ENCODE peak calls at places on chromosomes 13 and 19, in five cellular contexts. One of them, this sample, is unnamed.

GRCh38 chr13:31046711-31047279 is 114.3 kb downstream of the TEX26 start:
- DNase-seq in K562: no peak
- DNase-seq in HepG2: no peak
- DNase-seq in A549: no peak
- DNase-seq in GM12878: no peak
- DNase-seq in this sample: no peak

GRCh38 chr19:35497406-35497805 is 7.1 kb upstream of the KRTDAP start:
- DNase-seq in K562: no peak
- DNase-seq in HepG2: no peak
- DNase-seq in A549: no peak
- DNase-seq in GM12878: no peak
- DNase-seq in this sample: no peak

GRCh38 chr19:3433805-3434540 is 46.4 kb downstream of the SMIM24 start:
- DNase-seq in K562: no peak
- DNase-seq in HepG2: no peak
- DNase-seq in A549: no peak
- DNase-seq in GM12878: no peak
- DNase-seq in this sample: no peak

GRCh38 chr13:85610024-85610423 is 189.2 kb downstream of the SLITRK6 start:
- DNase-seq in K562: no peak
- DNase-seq in HepG2: no peak
- DNase-seq in A549: no peak
- DNase-seq in GM12878: no peak
- DNase-seq in this sample: no peak

GRCh38 chr19:17183271-17183757 is 31.8 kb upstream of the USE1 start:
- DNase-seq in K562: no peak
- DNase-seq in HepG2: no peak
- DNase-seq in A549: no peak
- DNase-seq in GM12878: no peak
- DNase-seq in this sample: no peak

GRCh38 chr13:19382111-19382510 is 179.2 kb downstream of the TPTE2 start:
- DNase-seq in K562: no peak
- DNase-seq in HepG2: no peak
- DNase-seq in A549: no peak
- DNase-seq in GM12878: no peak
- DNase-seq in this sample: no peak

GRCh38 chr13:27273658-27274425 is 3.2 kb downstream of the RASL11A start:
- DNase-seq in K562: no peak
- DNase-seq in HepG2: no peak
- DNase-seq in A549: no peak
- DNase-seq in GM12878: no peak
- DNase-seq in this sample: no peak

GRCh38 chr19:11013771-11014170 is 52.9 kb downstream of the SMARCA4 start:
- DNase-seq in K562: no peak
- DNase-seq in HepG2: no peak
- DNase-seq in A549: no peak
- DNase-seq in GM12878: no peak
- DNase-seq in this sample: no peak

GRCh38 chr13:45548281-45548680 is 67.3 kb downstream of the ERICH6B start:
- DNase-seq in K562: no peak
- DNase-seq in HepG2: no peak
- DNase-seq in A549: no peak
- DNase-seq in GM12878: no peak
- DNase-seq in this sample: no peak

GRCh38 chr19:19209372-19209771 is 2.4 kb upstream of the NCAN start:
- DNase-seq in K562: no peak
- DNase-seq in HepG2: no peak
- DNase-seq in A549: no peak
- DNase-seq in GM12878: no peak
- DNase-seq in this sample: no peak

GRCh38 chr13:111344471-111345191 is 24.2 kb downstream of the TEX29 start:
- DNase-seq in K562: peak
- DNase-seq in HepG2: peak
- DNase-seq in A549: peak
- DNase-seq in GM12878: no peak
- DNase-seq in this sample: peak

GRCh38 chr19:13117176-13117771 is 734 bp upstream of the TRMT1 start:
- DNase-seq in K562: no peak
- DNase-seq in HepG2: no peak
- DNase-seq in A549: no peak
- DNase-seq in GM12878: no peak
- DNase-seq in this sample: no peak

GRCh38 chr13:30319130-30319529 is 11.8 kb upstream of the KATNAL1 start:
- DNase-seq in K562: no peak
- DNase-seq in HepG2: no peak
- DNase-seq in A549: no peak
- DNase-seq in GM12878: no peak
- DNase-seq in this sample: no peak

GRCh38 chr19:49400034-49400433 is 12.0 kb downstream of the KASH5 start:
- DNase-seq in K562: no peak
- DNase-seq in HepG2: peak
- DNase-seq in A549: no peak
- DNase-seq in GM12878: no peak
- DNase-seq in this sample: no peak

GRCh38 chr19:34336781-34337271 is 28.2 kb upstream of the GPI start:
- DNase-seq in K562: no peak
- DNase-seq in HepG2: no peak
- DNase-seq in A549: peak
- DNase-seq in GM12878: no peak
- DNase-seq in this sample: no peak

GRCh38 chr19:17834350-17835181 is 13.2 kb downstream of the JAK3 start:
- DNase-seq in K562: peak
- DNase-seq in HepG2: no peak
- DNase-seq in A549: peak
- DNase-seq in GM12878: no peak
- DNase-seq in this sample: peak

GRCh38 chr19:3814648-3815047 is 28.5 kb upstream of the MATK start:
- DNase-seq in K562: no peak
- DNase-seq in HepG2: no peak
- DNase-seq in A549: no peak
- DNase-seq in GM12878: no peak
- DNase-seq in this sample: no peak

GRCh38 chr13:45132384-45133064 is 12.2 kb downstream of the GTF2F2 start:
- DNase-seq in K562: no peak
- DNase-seq in HepG2: no peak
- DNase-seq in A549: no peak
- DNase-seq in GM12878: peak
- DNase-seq in this sample: no peak

GRCh38 chr13:45500492-45501174 is 35.9 kb downstream of the COG3 start:
- DNase-seq in K562: no peak
- DNase-seq in HepG2: peak
- DNase-seq in A549: no peak
- DNase-seq in GM12878: no peak
- DNase-seq in this sample: no peak

GRCh38 chr19:5956728-5957127 is 21.2 kb downstream of the RANBP3 start:
- DNase-seq in K562: no peak
- DNase-seq in HepG2: no peak
- DNase-seq in A549: no peak
- DNase-seq in GM12878: no peak
- DNase-seq in this sample: no peak
- TF ChIP-seq HDAC2 in K562: no peak
- TF ChIP-seq HDAC2 in HepG2: no peak
- TF ChIP-seq HDAC2 in A549: no peak
- TF ChIP-seq HDAC2 in GM12878: no peak
- TF ChIP-seq HDAC2 in this sample: no peak

GRCh38 chr19:42271045-42271419 is 2.0 kb downstream of the CIC start:
- DNase-seq in K562: no peak
- DNase-seq in HepG2: no peak
- DNase-seq in A549: no peak
- DNase-seq in GM12878: no peak
- DNase-seq in this sample: no peak

GRCh38 chr19:42268142-42268703 is 829 bp upstream of the CIC start:
- DNase-seq in K562: peak
- DNase-seq in HepG2: peak
- DNase-seq in A549: peak
- DNase-seq in GM12878: peak
- DNase-seq in this sample: peak

GRCh38 chr19:42268704-42269517 is at the start of gene CIC:
- DNase-seq in K562: peak
- DNase-seq in HepG2: peak
- DNase-seq in A549: peak
- DNase-seq in GM12878: peak
- DNase-seq in this sample: peak

GRCh38 chr19:42270346-42271044 is 1.4 kb downstream of the CIC start:
- DNase-seq in K562: no peak
- DNase-seq in HepG2: no peak
- DNase-seq in A549: peak
- DNase-seq in GM12878: no peak
- DNase-seq in this sample: no peak

DNA sequence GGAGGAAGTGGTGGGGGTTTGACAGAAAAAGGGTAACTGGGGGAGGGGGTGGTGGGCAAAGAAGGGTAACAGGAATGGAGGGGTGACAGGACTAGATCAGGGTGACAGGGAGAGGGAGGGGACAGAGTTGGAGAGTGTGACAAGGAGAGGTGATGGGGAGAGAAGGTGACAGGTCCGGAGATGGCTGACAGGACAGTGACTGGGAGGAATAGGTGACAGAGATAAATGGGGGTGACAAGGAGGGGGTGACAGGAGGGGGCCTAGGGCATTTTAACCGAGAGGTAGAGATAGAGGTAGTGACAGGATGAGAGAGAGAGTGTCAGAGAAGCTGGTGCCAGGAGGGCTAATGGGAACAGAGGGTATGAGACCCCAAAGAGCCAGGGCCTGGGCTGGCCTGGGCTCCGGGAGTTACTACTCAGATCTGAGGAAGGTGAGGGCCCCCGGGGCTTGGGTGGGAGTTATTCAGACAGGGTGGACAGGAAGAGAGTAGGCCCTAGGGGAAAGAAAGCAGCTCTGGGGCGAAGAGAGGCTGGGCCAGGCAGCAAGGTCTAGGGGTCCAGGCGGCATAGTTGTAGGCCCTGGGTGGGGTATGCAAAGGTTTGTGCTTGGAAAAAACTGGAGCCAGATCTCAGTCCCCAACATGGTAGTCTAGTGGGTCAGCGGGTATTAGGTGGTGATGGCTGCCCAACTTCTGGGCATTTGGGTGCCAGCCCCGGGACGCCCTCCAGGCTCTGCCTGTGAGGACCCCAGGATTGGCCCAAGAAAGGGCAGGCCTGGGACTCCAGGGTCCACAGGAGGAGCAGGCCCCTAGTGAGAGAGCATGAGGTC is 680 bp downstream of the CIC start:
- DNase-seq in K562: no peak
- DNase-seq in HepG2: no peak
- DNase-seq in A549: no peak
- DNase-seq in GM12878: no peak
- DNase-seq in this sample: no peak
- H3K4me2 ChIP-seq in K562: peak
- H3K4me2 ChIP-seq in HepG2: peak
- H3K4me2 ChIP-seq in A549: peak
- H3K4me2 ChIP-seq in GM12878: peak
- H3K4me2 ChIP-seq in this sample: peak

DNA sequence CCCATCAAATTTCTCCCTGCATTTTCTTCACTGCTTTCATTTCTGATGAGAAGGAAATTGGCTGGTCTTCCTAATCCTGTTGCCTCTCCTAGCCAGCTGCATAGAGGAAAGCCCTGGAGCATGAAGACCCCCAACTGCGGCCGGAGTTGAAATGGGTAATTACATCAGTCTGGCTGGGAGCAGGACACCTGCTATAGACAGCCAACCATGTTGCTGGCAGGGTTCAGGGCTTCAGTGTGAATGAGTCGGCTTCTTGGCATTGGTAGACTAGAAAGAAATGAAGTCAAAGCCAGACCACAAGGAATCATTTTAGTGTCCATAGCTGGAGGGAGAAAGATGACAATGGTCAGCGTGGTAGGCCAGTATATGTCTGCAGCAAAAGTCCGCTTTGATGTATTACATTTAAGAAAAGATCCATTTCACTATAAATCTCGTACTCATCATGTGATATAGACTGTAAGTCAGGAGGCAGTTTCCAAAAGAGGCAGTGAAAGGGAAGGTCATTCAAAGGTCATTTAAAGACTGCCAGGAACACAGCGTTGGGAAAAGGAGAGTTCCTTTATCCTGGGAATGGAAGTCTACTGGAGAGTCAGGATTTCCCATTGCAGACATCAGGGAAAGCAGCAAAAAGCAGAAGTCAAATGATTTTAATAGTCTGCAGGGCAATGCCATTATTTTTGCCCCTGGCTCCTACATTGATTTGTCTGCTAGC is 262.7 kb downstream of the DNAJC15 start:
- DNase-seq in K562: no peak
- DNase-seq in HepG2: no peak
- DNase-seq in A549: no peak
- DNase-seq in GM12878: no peak
- DNase-seq in this sample: no peak
- TF ChIP-seq HDAC2 in K562: no peak
- TF ChIP-seq HDAC2 in HepG2: no peak
- TF ChIP-seq HDAC2 in A549: no peak
- TF ChIP-seq HDAC2 in GM12878: no peak
- TF ChIP-seq HDAC2 in this sample: no peak

DNA sequence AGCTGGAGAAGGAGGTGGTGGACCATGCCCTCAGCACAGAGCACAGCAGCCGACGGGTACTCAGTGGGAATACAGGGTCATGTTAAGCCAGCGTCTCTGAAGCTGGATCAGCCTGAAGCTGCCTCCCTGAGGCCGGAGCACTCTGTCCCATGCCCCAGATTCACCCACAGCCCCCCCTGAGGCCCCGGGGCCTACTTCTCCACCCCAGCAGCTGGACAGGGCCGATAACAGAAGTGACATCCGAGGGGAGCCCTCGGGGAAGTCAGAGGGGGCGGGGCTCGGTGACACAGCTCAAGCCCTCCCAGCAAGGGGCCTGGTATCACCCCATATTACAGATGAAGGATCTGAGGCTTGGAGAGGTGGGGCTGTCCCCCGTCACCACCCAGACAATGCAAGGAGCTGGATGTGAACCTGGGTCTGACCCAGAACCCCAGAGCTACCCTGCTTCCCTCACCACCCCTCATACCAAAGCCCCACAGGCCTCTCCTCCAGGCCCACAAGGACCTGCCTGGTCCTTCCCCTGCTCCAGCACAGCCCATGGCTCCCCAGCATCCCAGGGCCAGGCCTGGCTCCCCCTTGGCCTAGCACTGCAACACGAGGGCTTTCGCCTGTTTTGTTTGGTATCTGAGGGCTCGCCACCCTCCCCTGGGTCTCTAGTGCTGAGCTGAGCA is 5.7 kb downstream of the R3HDM4 start:
- DNase-seq in K562: peak
- DNase-seq in HepG2: no peak
- DNase-seq in A549: no peak
- DNase-seq in GM12878: no peak
- DNase-seq in this sample: no peak
- H3K4me2 ChIP-seq in K562: peak
- H3K4me2 ChIP-seq in HepG2: no peak
- H3K4me2 ChIP-seq in A549: no peak
- H3K4me2 ChIP-seq in GM12878: peak
- H3K4me2 ChIP-seq in this sample: no peak

DNA sequence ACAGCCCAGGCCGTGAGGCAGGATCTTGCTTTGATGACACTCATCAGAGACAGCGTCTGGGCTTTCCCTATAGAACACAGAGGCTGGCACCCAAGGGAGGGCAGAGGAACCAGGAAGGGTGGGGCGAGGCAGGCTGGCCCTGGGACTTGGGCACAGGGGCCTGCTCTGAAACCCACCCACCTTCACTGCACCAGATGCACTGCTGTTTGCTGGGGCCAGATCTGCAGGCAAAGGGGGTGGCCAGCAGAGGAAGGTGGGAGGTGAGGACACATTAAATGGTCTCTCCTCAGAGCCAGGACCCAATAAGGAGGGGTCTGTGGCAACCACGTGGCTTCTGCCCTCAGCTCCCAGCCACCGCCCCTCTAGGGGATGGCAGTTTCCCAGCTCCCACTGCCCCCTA is 6.6 kb upstream of the VSTM2B start:
- DNase-seq in K562: no peak
- DNase-seq in HepG2: no peak
- DNase-seq in A549: no peak
- DNase-seq in GM12878: no peak
- DNase-seq in this sample: no peak
- TF ChIP-seq HDAC2 in K562: no peak
- TF ChIP-seq HDAC2 in HepG2: no peak
- TF ChIP-seq HDAC2 in A549: no peak
- TF ChIP-seq HDAC2 in GM12878: no peak
- TF ChIP-seq HDAC2 in this sample: no peak